ENCODE peak calls at places on chromosomes 6 and 20, in ten cellular contexts. W is nephron progenitor cell, Q is cardiac septum, Z is neural crest cell, X is mesenteric fat pad, V is amniotic stem cell, S is neuronal stem cell, M is GDM1, Y is EL, L is H7. E is an unnamed sample.

GRCh38 chr6:145283856-145284255 is 451.5 kb downstream of the EPM2A start:
- DNase-seq in S (no peak), X (no peak), Y (no peak), V (no peak), M (no peak), Q (no peak), Z (no peak), L (no peak), W (no peak), E (no peak)

GRCh38 chr6:98828991-98829411 is 5.4 kb upstream of the POU3F2 start:
- DNase-seq in L (peak; percentile 75), W (no peak), Y (no peak), X (no peak), Q (no peak), Z (no peak), S (peak; percentile 36), M (no peak), V (no peak), E (no peak)

GRCh38 chr6:43009124-43009523 is 4.6 kb downstream of the MEA1 start:
- DNase-seq in Z (peak; percentile 27), L (no peak), W (peak; percentile 23), V (no peak), Y (peak; percentile 32), X (no peak), M (no peak), Q (no peak), S (no peak), E (no peak)

GRCh38 chr6:28838634-28839442 is 84.9 kb downstream of the TRIM27 start:
- DNase-seq in M (peak; percentile 70), L (peak; percentile 90), V (peak; percentile 84), Z (peak; percentile 90), X (peak; percentile 93), Q (peak; percentile 89), W (peak; percentile 92), Y (peak; percentile 92), S (peak; percentile 86), E (no peak)

GRCh38 chr6:144786825-144787224 is 501.7 kb downstream of the UTRN start:
- DNase-seq in Y (no peak), W (no peak), S (no peak), V (no peak), L (no peak), X (no peak), M (no peak), Q (no peak), Z (no peak), E (no peak)

GRCh38 chr6:166570929-166571699 is 15.4 kb downstream of the RAMACL start:
- DNase-seq in Z (no peak), Y (no peak), M (no peak), V (no peak), L (peak; percentile 64), S (no peak), X (no peak), W (no peak), Q (no peak), E (no peak)

GRCh38 chr6:50278663-50279062 is 228.9 kb upstream of the DEFB112 start:
- DNase-seq in V (no peak), Q (no peak), S (no peak), Z (no peak), W (no peak), L (no peak), M (no peak), X (no peak), Y (no peak), E (no peak)

GRCh38 chr20:41734506-41734945 is 116.3 kb upstream of the CHD6 start:
- DNase-seq in W (peak; percentile 62), M (no peak), Z (peak; percentile 52), X (no peak), Q (no peak), S (peak; percentile 36), V (no peak), L (peak; percentile 67), Y (peak; percentile 45), E (peak; percentile 63)

GRCh38 chr6:37099442-37099841 is 70.5 kb upstream of the PIM1 start:
- DNase-seq in Y (no peak), Q (no peak), X (no peak), S (no peak), L (no peak), Z (no peak), W (no peak), V (no peak), M (no peak), E (no peak)

GRCh38 chr6:4349931-4350330 is 214.6 kb upstream of the ECI2 start:
- DNase-seq in Q (no peak), Z (no peak), W (no peak), X (peak; percentile 43), M (no peak), Y (no peak), L (no peak), S (no peak), V (no peak), E (no peak)